ENCODE peak calls at places on chromosomes 3 and 15, in four cellular contexts. One of them, this sample, is unnamed.

GRCh38 chr3:110178965-110179364 is 841.6 kb upstream of the DPPA4 start:
- DNase-seq in GM12878: no peak
- DNase-seq in K562: no peak
- DNase-seq in HepG2: no peak
- DNase-seq in this sample: no peak

GRCh38 chr3:45904931-45905330 is 18.6 kb downstream of the CCR9 start:
- DNase-seq in GM12878: peak; percentile 21
- DNase-seq in K562: no peak
- DNase-seq in HepG2: no peak
- DNase-seq in this sample: no peak

GRCh38 chr3:72329354-72329753 is 518.9 kb downstream of the SHQ1 start:
- DNase-seq in HepG2: no peak
- DNase-seq in GM12878: no peak
- DNase-seq in K562: no peak
- DNase-seq in this sample: peak; percentile 61

GRCh38 chr15:80780416-80781221 is 1.4 kb downstream of the CEMIP start:
- DNase-seq in HepG2: peak; percentile 47
- DNase-seq in K562: peak; percentile 40
- DNase-seq in GM12878: no peak
- DNase-seq in this sample: peak; percentile 64

GRCh38 chr15:36925671-36926421 is 174.5 kb downstream of the MEIS2 start:
- DNase-seq in GM12878: no peak
- DNase-seq in HepG2: no peak
- DNase-seq in K562: no peak
- DNase-seq in this sample: no peak

GRCh38 chr15:75776075-75776443 is 63.4 kb upstream of the CSPG4 start:
- DNase-seq in GM12878: no peak
- DNase-seq in HepG2: peak; percentile 64
- DNase-seq in K562: peak; percentile 21
- DNase-seq in this sample: no peak

GRCh38 chr3:10493202-10493589 is 12.2 kb downstream of the ATP2B2 start:
- DNase-seq in HepG2: no peak
- DNase-seq in GM12878: no peak
- DNase-seq in K562: no peak
- DNase-seq in this sample: no peak

GRCh38 chr3:71441217-71441924 is 142.2 kb downstream of the FOXP1 start:
- DNase-seq in HepG2: no peak
- DNase-seq in GM12878: no peak
- DNase-seq in K562: no peak
- DNase-seq in this sample: no peak

GRCh38 chr3:49616061-49616460 is 58.1 kb upstream of the APEH start:
- DNase-seq in HepG2: no peak
- DNase-seq in K562: no peak
- DNase-seq in GM12878: no peak
- DNase-seq in this sample: no peak

GRCh38 chr15:57440167-57440566 is 63.9 kb downstream of the CGNL1 start:
- DNase-seq in HepG2: no peak
- DNase-seq in K562: no peak
- DNase-seq in GM12878: no peak
- DNase-seq in this sample: no peak

GRCh38 chr3:81910244-81910852 is 148.9 kb upstream of the GBE1 start:
- DNase-seq in K562: peak; percentile 10
- DNase-seq in HepG2: peak; percentile 46
- DNase-seq in GM12878: peak; percentile 21
- DNase-seq in this sample: peak; percentile 25

GRCh38 chr3:11544413-11545181 is 99.1 kb downstream of the VGLL4 start:
- DNase-seq in HepG2: peak; percentile 23
- DNase-seq in GM12878: no peak
- DNase-seq in K562: no peak
- DNase-seq in this sample: no peak

GRCh38 chr3:11350374-11350773 is 78.2 kb downstream of the ATG7 start:
- DNase-seq in K562: no peak
- DNase-seq in HepG2: no peak
- DNase-seq in GM12878: no peak
- DNase-seq in this sample: no peak

GRCh38 chr3:13845806-13846205 is 34.1 kb downstream of the WNT7A start:
- DNase-seq in K562: no peak
- DNase-seq in HepG2: no peak
- DNase-seq in GM12878: no peak
- DNase-seq in this sample: no peak

GRCh38 chr15:88274534-88275460 is 18.3 kb upstream of the NTRK3 start:
- DNase-seq in K562: peak; percentile 78
- DNase-seq in HepG2: peak; percentile 7
- DNase-seq in GM12878: no peak
- DNase-seq in this sample: peak; percentile 87

GRCh38 chr3:12822725-12823373 is 18.5 kb downstream of the RPL32 start:
- DNase-seq in K562: no peak
- DNase-seq in GM12878: no peak
- DNase-seq in HepG2: peak; percentile 29
- DNase-seq in this sample: no peak

GRCh38 chr3:188948658-188949400 is 222.9 kb upstream of the TPRG1 start:
- DNase-seq in GM12878: no peak
- DNase-seq in HepG2: peak; percentile 48
- DNase-seq in K562: no peak
- DNase-seq in this sample: no peak

GRCh38 chr3:15102256-15102655 is 3.3 kb upstream of the RBSN start:
- DNase-seq in K562: no peak
- DNase-seq in HepG2: no peak
- DNase-seq in GM12878: no peak
- DNase-seq in this sample: no peak

GRCh38 chr15:49688135-49688790 is 67.4 kb downstream of the DTWD1 start:
- DNase-seq in GM12878: no peak
- DNase-seq in K562: no peak
- DNase-seq in HepG2: no peak
- DNase-seq in this sample: peak; percentile 45

GRCh38 chr3:157471051-157471450 is 32.2 kb downstream of the VEPH1 start:
- DNase-seq in K562: no peak
- DNase-seq in GM12878: no peak
- DNase-seq in HepG2: no peak
- DNase-seq in this sample: no peak

GRCh38 chr3:129441782-129442181 is 1.8 kb downstream of the IFT122 start:
- DNase-seq in GM12878: no peak
- DNase-seq in HepG2: no peak
- DNase-seq in K562: no peak
- DNase-seq in this sample: peak; percentile 41

GRCh38 chr15:66231421-66232266 is 21.9 kb downstream of the MEGF11 start:
- DNase-seq in K562: no peak
- DNase-seq in GM12878: no peak
- DNase-seq in HepG2: no peak
- DNase-seq in this sample: peak; percentile 42

GRCh38 chr15:75532413-75533250 is 46.5 kb downstream of the PTPN9 start:
- DNase-seq in GM12878: no peak
- DNase-seq in HepG2: peak; percentile 57
- DNase-seq in K562: peak; percentile 47
- DNase-seq in this sample: peak; percentile 50

GRCh38 chr15:68316061-68316804 is 38.7 kb downstream of the FEM1B start:
- DNase-seq in HepG2: no peak
- DNase-seq in GM12878: no peak
- DNase-seq in K562: peak; percentile 31
- DNase-seq in this sample: no peak
- TF ChIP-seq TAF1 in HepG2: no peak
- TF ChIP-seq TAF1 in GM12878: no peak
- TF ChIP-seq TAF1 in K562: no peak
- TF ChIP-seq TAF1 in this sample: no peak

DNA sequence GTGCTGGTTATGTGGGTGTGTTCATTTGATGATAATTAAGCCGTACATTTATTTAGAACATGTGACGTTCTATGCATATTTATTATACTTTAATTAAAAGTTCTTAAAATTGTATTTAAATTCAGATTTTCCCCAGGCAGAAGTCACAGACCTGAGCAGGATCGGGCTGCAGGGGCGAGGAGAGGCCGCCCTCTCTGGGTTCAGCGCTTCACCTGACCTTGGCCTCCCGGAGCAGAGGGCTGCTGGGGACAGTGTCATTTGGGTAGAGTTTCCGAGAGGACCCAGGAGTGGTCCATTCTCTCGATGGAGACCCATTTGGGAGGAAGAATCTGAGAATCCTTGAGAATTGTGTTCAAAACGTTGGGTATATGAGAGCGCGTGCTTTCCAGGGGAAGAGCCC is 12.0 kb upstream of the TOPBP1 start:
- DNase-seq in K562: no peak
- DNase-seq in HepG2: no peak
- DNase-seq in GM12878: no peak
- DNase-seq in this sample: no peak
- H3K4me3 ChIP-seq in K562: no peak overlapping the region
- H3K4me3 ChIP-seq in HepG2: no peak overlapping the region
- H3K4me3 ChIP-seq in GM12878: no peak overlapping the region
- H3K4me3 ChIP-seq in this sample: no peak overlapping the region

GRCh38 chr3:125109541-125109925 is 53.7 kb upstream of the HEG1 start:
- DNase-seq in K562: no peak
- DNase-seq in HepG2: no peak
- DNase-seq in GM12878: no peak
- DNase-seq in this sample: no peak

GRCh38 chr3:125108833-125109540 is 53.2 kb upstream of the HEG1 start:
- DNase-seq in HepG2: no peak
- DNase-seq in K562: no peak
- DNase-seq in GM12878: no peak
- DNase-seq in this sample: no peak

GRCh38 chr3:125107384-125107783 is 51.6 kb upstream of the HEG1 start:
- DNase-seq in K562: no peak
- DNase-seq in GM12878: no peak
- DNase-seq in HepG2: no peak
- DNase-seq in this sample: no peak

GRCh38 chr3:125110016-125110875 is 54.4 kb upstream of the HEG1 start:
- DNase-seq in K562: no peak
- DNase-seq in GM12878: no peak
- DNase-seq in HepG2: no peak
- DNase-seq in this sample: no peak

GRCh38 chr3:125107861-125108567 is 52.2 kb upstream of the HEG1 start:
- DNase-seq in K562: no peak
- DNase-seq in HepG2: no peak
- DNase-seq in GM12878: peak; percentile 86
- DNase-seq in this sample: no peak
- TF ChIP-seq REST in K562: no peak
- TF ChIP-seq REST in HepG2: no peak
- TF ChIP-seq REST in GM12878: no peak
- TF ChIP-seq REST in this sample: no peak

GRCh38 chr3:189988854-189989253 is 131.8 kb downstream of the P3H2 start:
- DNase-seq in HepG2: no peak
- DNase-seq in K562: no peak
- DNase-seq in GM12878: no peak
- DNase-seq in this sample: no peak

GRCh38 chr3:189983612-189984011 is 137.1 kb downstream of the P3H2 start:
- DNase-seq in GM12878: no peak
- DNase-seq in K562: no peak
- DNase-seq in HepG2: no peak
- DNase-seq in this sample: no peak

GRCh38 chr3:189982299-189982945 is 138.3 kb downstream of the P3H2 start:
- DNase-seq in K562: no peak
- DNase-seq in HepG2: no peak
- DNase-seq in GM12878: no peak
- DNase-seq in this sample: no peak

GRCh38 chr3:189988322-189988721 is 132.4 kb downstream of the P3H2 start:
- DNase-seq in HepG2: no peak
- DNase-seq in GM12878: no peak
- DNase-seq in K562: no peak
- DNase-seq in this sample: no peak

GRCh38 chr3:189985938-189986337 is 134.8 kb downstream of the P3H2 start:
- DNase-seq in K562: no peak
- DNase-seq in HepG2: no peak
- DNase-seq in GM12878: no peak
- DNase-seq in this sample: no peak
- TF ChIP-seq TAF1 in K562: no peak
- TF ChIP-seq TAF1 in HepG2: no peak
- TF ChIP-seq TAF1 in GM12878: no peak
- TF ChIP-seq TAF1 in this sample: no peak

This sample was measured in SK-N-SH.